ENCODE peak calls at places on chromosomes 16 and 17, in six cellular contexts. One of them, this sample, is unnamed.

GRCh38 chr16:17578921-17579876 is 108.4 kb upstream of the XYLT1 start:
- DNase-seq in transverse colon: peak
- DNase-seq in A549: peak
- DNase-seq in ovary: peak
- DNase-seq in SK-N-SH: peak
- DNase-seq in HepG2: peak
- DNase-seq in this sample: peak

GRCh38 chr17:6241381-6241780 is 171.2 kb downstream of the WSCD1 start:
- DNase-seq in transverse colon: no peak
- DNase-seq in A549: peak
- DNase-seq in ovary: no peak
- DNase-seq in SK-N-SH: no peak
- DNase-seq in HepG2: no peak
- DNase-seq in this sample: no peak

GRCh38 chr17:10118788-10119130 is 79.6 kb downstream of the GAS7 start:
- DNase-seq in transverse colon: no peak
- DNase-seq in A549: no peak
- DNase-seq in ovary: no peak
- DNase-seq in SK-N-SH: no peak
- DNase-seq in HepG2: no peak
- DNase-seq in this sample: no peak

GRCh38 chr17:47095268-47095667 is 93.8 kb downstream of the CDC27 start:
- DNase-seq in transverse colon: no peak
- DNase-seq in A549: no peak
- DNase-seq in ovary: no peak
- DNase-seq in SK-N-SH: no peak
- DNase-seq in HepG2: no peak
- DNase-seq in this sample: no peak

GRCh38 chr16:73057369-73058210 is 9.7 kb upstream of the ZFHX3 start:
- DNase-seq in transverse colon: no peak
- DNase-seq in A549: no peak
- DNase-seq in ovary: peak
- DNase-seq in SK-N-SH: peak
- DNase-seq in HepG2: no peak
- DNase-seq in this sample: no peak

GRCh38 chr16:49576941-49577340 is 203.3 kb downstream of the C16orf78 start:
- DNase-seq in transverse colon: no peak
- DNase-seq in A549: no peak
- DNase-seq in ovary: no peak
- DNase-seq in SK-N-SH: no peak
- DNase-seq in HepG2: no peak
- DNase-seq in this sample: no peak

GRCh38 chr17:38898291-38898679 is 27.1 kb upstream of the LASP1NB start:
- DNase-seq in transverse colon: peak
- DNase-seq in A549: no peak
- DNase-seq in ovary: no peak
- DNase-seq in SK-N-SH: no peak
- DNase-seq in HepG2: no peak
- DNase-seq in this sample: no peak

GRCh38 chr17:17554266-17554665 is 37.2 kb downstream of the PEMT start:
- DNase-seq in transverse colon: no peak
- DNase-seq in A549: no peak
- DNase-seq in ovary: no peak
- DNase-seq in SK-N-SH: no peak
- DNase-seq in HepG2: no peak
- DNase-seq in this sample: no peak

GRCh38 chr16:16172991-16173390 is 50.3 kb downstream of the ABCC6 start:
- DNase-seq in transverse colon: no peak
- DNase-seq in A549: no peak
- DNase-seq in ovary: no peak
- DNase-seq in SK-N-SH: no peak
- DNase-seq in HepG2: no peak
- DNase-seq in this sample: no peak

GRCh38 chr17:12865769-12866168 is 76.5 kb downstream of the ARHGAP44 start:
- DNase-seq in transverse colon: no peak
- DNase-seq in A549: no peak
- DNase-seq in ovary: no peak
- DNase-seq in SK-N-SH: no peak
- DNase-seq in HepG2: no peak
- DNase-seq in this sample: no peak

GRCh38 chr17:41413353-41413752 is 11.0 kb downstream of the KRT37 start:
- DNase-seq in transverse colon: no peak
- DNase-seq in A549: no peak
- DNase-seq in ovary: no peak
- DNase-seq in SK-N-SH: no peak
- DNase-seq in HepG2: no peak
- DNase-seq in this sample: no peak

GRCh38 chr17:82892869-82893565 is 53.2 kb upstream of the ZNF750 start:
- DNase-seq in transverse colon: peak
- DNase-seq in A549: no peak
- DNase-seq in ovary: no peak
- DNase-seq in SK-N-SH: no peak
- DNase-seq in HepG2: no peak
- DNase-seq in this sample: peak

GRCh38 chr16:68230956-68231355 is 5.0 kb downstream of the ESRP2 start:
- DNase-seq in transverse colon: no peak
- DNase-seq in A549: no peak
- DNase-seq in ovary: no peak
- DNase-seq in SK-N-SH: no peak
- DNase-seq in HepG2: no peak
- DNase-seq in this sample: no peak

GRCh38 chr17:56146005-56146404 is 7.3 kb upstream of the ANKFN1 start:
- DNase-seq in transverse colon: no peak
- DNase-seq in A549: no peak
- DNase-seq in ovary: no peak
- DNase-seq in SK-N-SH: no peak
- DNase-seq in HepG2: no peak
- DNase-seq in this sample: no peak

GRCh38 chr17:50304781-50305404 is 30.6 kb downstream of the TMEM92 start:
- DNase-seq in transverse colon: no peak
- DNase-seq in A549: no peak
- DNase-seq in ovary: no peak
- DNase-seq in SK-N-SH: no peak
- DNase-seq in HepG2: no peak
- DNase-seq in this sample: peak

GRCh38 chr16:22373662-22374310 is 633 bp downstream of the CDR2 start:
- DNase-seq in transverse colon: peak
- DNase-seq in A549: no peak
- DNase-seq in ovary: peak
- DNase-seq in SK-N-SH: peak
- DNase-seq in HepG2: no peak
- DNase-seq in this sample: peak

GRCh38 chr17:63714550-63715277 is 14.8 kb upstream of the LIMD2 start:
- DNase-seq in transverse colon: no peak
- DNase-seq in A549: no peak
- DNase-seq in ovary: no peak
- DNase-seq in SK-N-SH: no peak
- DNase-seq in HepG2: no peak
- DNase-seq in this sample: no peak

GRCh38 chr16:2475413-2476344 is 752 bp downstream of the TBC1D24 start:
- DNase-seq in transverse colon: peak
- DNase-seq in A549: peak
- DNase-seq in ovary: peak
- DNase-seq in SK-N-SH: peak
- DNase-seq in HepG2: no peak
- DNase-seq in this sample: peak

GRCh38 chr16:72961863-72962262 is 86.1 kb downstream of the ZFHX3 start:
- DNase-seq in transverse colon: peak
- DNase-seq in A549: no peak
- DNase-seq in ovary: no peak
- DNase-seq in SK-N-SH: no peak
- DNase-seq in HepG2: no peak
- DNase-seq in this sample: no peak

GRCh38 chr16:70395345-70395901 is 43.5 kb downstream of the ST3GAL2 start:
- DNase-seq in transverse colon: peak
- DNase-seq in A549: peak
- DNase-seq in ovary: peak
- DNase-seq in SK-N-SH: peak
- DNase-seq in HepG2: peak
- DNase-seq in this sample: peak

GRCh38 chr16:78500659-78501226 is 401.3 kb downstream of the WWOX start:
- DNase-seq in transverse colon: no peak
- DNase-seq in A549: no peak
- DNase-seq in ovary: no peak
- DNase-seq in SK-N-SH: no peak
- DNase-seq in HepG2: peak
- DNase-seq in this sample: no peak

GRCh38 chr16:78501744-78502143 is 402.3 kb downstream of the WWOX start:
- DNase-seq in transverse colon: no peak
- DNase-seq in A549: no peak
- DNase-seq in ovary: no peak
- DNase-seq in SK-N-SH: no peak
- DNase-seq in HepG2: no peak
- DNase-seq in this sample: no peak

GRCh38 chr16:78504391-78504945 is 405.0 kb downstream of the WWOX start:
- DNase-seq in transverse colon: peak
- DNase-seq in A549: no peak
- DNase-seq in ovary: peak
- DNase-seq in SK-N-SH: no peak
- DNase-seq in HepG2: no peak
- DNase-seq in this sample: peak

GRCh38 chr16:78505544-78506371 is 406.3 kb downstream of the WWOX start:
- DNase-seq in transverse colon: peak
- DNase-seq in A549: no peak
- DNase-seq in ovary: peak
- DNase-seq in SK-N-SH: no peak
- DNase-seq in HepG2: peak
- DNase-seq in this sample: peak

GRCh38 chr16:78503501-78504110 is 404.2 kb downstream of the WWOX start:
- DNase-seq in transverse colon: peak
- DNase-seq in A549: peak
- DNase-seq in ovary: peak
- DNase-seq in SK-N-SH: peak
- DNase-seq in HepG2: peak
- DNase-seq in this sample: peak
- TF ChIP-seq EP300 in transverse colon: no peak
- TF ChIP-seq EP300 in A549: no peak
- TF ChIP-seq EP300 in ovary: no peak
- TF ChIP-seq EP300 in SK-N-SH: no peak
- TF ChIP-seq EP300 in HepG2: no peak
- TF ChIP-seq EP300 in this sample: no peak

DNA sequence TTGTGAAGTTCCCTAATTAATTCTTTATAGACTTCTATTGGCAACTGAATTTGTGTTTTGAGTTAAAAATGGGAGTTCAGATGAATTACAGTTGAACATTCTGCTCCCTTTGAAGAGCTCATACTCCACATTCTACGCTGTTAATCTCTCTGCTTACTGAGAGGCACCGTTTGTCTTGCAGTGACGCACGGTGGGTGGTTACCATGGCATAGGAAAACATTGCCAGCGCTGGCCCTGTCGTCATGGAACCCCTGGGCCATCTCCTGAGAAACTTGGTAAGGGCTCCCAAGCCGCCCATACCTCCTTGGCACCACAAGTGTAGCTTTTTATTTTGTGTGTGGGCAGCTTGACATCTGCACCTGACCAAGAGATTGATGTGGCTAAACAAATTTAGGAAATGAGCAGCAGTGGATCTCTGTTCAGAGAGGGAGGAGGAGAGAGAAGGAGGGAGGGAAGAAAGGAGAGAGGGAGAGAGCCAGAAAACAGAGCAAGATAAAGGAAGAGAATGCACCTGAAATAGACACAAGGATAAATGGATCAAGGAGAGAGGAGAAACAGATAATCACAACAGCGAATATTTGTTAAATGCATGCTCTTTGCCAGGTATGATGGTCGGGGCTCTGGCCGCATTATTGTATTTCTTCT is 398.5 kb downstream of the HAPSTR1 start:
- DNase-seq in transverse colon: peak
- DNase-seq in A549: no peak
- DNase-seq in ovary: no peak
- DNase-seq in SK-N-SH: no peak
- DNase-seq in HepG2: no peak
- DNase-seq in this sample: no peak
- TF ChIP-seq EP300 in transverse colon: peak
- TF ChIP-seq EP300 in A549: no peak
- TF ChIP-seq EP300 in ovary: no peak
- TF ChIP-seq EP300 in SK-N-SH: no peak
- TF ChIP-seq EP300 in HepG2: no peak
- TF ChIP-seq EP300 in this sample: peak

DNA sequence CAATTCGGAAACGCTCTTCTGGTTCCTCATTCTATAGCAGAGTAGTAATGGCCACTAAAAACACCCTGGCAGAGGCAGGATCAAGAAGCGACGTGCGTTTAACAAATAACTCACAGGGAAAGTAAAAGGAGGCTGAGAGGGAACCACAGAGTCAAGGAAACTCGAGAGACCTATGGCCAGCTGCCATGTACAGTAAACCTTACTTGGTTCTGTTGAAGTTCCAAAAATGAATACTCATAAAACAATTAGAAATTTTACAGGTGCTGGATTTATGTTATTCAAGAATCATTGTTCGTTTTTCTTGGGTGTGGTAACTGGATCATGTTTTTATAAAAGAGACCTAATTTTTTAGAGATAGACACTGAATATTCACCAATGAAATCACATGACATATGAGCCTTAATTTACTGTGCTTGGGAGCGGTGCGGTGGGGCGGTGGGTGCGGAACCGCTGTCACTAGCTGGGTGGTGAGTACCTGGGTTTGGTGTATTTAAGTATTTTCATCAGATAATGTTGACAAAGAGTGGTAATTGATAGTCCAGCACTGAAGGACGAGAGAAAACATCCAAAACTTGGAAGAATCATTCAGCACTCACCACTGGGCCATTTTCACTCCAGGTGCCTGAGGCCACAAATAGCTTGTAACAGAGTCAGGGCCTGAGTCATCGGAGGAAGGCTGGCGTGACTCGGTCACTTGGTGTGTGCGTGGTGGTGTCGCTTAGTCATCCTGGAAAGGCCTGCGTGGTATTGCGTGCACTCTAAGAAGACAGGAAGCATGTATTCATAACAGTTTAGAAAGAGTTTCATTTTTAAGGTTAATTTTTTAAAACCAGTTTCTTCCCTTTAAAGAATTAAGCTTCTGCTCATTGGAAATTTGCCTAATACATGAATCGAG is 135.4 kb upstream of the CHMP6 start:
- DNase-seq in transverse colon: peak
- DNase-seq in A549: peak
- DNase-seq in ovary: no peak
- DNase-seq in SK-N-SH: no peak
- DNase-seq in HepG2: peak
- DNase-seq in this sample: peak
- TF ChIP-seq EP300 in transverse colon: no peak
- TF ChIP-seq EP300 in A549: peak
- TF ChIP-seq EP300 in ovary: no peak
- TF ChIP-seq EP300 in SK-N-SH: peak
- TF ChIP-seq EP300 in HepG2: no peak
- TF ChIP-seq EP300 in this sample: no peak

GRCh38 chr16:20704281-20704680 is 6.8 kb upstream of the ACSM1 start:
- DNase-seq in transverse colon: no peak
- DNase-seq in A549: no peak
- DNase-seq in ovary: no peak
- DNase-seq in SK-N-SH: no peak
- DNase-seq in HepG2: peak
- DNase-seq in this sample: no peak
- TF ChIP-seq EP300 in transverse colon: peak
- TF ChIP-seq EP300 in A549: no peak
- TF ChIP-seq EP300 in ovary: no peak
- TF ChIP-seq EP300 in SK-N-SH: no peak
- TF ChIP-seq EP300 in HepG2: no peak
- TF ChIP-seq EP300 in this sample: no peak

This sample was measured in stomach.